ENCODE peak calls at places on chromosomes 5 and 9, in five cellular contexts. One of them, this sample, is unnamed.

GRCh38 chr9:136482046-136482792 is 621 bp downstream of the SEC16A start:
- DNase-seq in foreskin fibroblast: peak
- DNase-seq in EH: peak
- DNase-seq in tibial artery: no peak
- DNase-seq in heart right ventricle: no peak
- DNase-seq in this sample: no peak

GRCh38 chr5:68297656-68298055 is 82.1 kb downstream of the PIK3R1 start:
- DNase-seq in tibial artery: no peak
- DNase-seq in heart right ventricle: no peak
- DNase-seq in foreskin fibroblast: no peak
- DNase-seq in EH: no peak
- DNase-seq in this sample: no peak

GRCh38 chr5:158483202-158483870 is 616.4 kb downstream of the EBF1 start:
- DNase-seq in tibial artery: no peak
- DNase-seq in EH: peak
- DNase-seq in heart right ventricle: no peak
- DNase-seq in foreskin fibroblast: peak
- DNase-seq in this sample: no peak

GRCh38 chr5:76402251-76402879 is 720 bp upstream of the IQGAP2 start:
- DNase-seq in foreskin fibroblast: peak
- DNase-seq in tibial artery: no peak
- DNase-seq in EH: no peak
- DNase-seq in heart right ventricle: peak
- DNase-seq in this sample: peak

GRCh38 chr5:174159327-174160247 is 114.1 kb downstream of the NSG2 start:
- DNase-seq in tibial artery: peak
- DNase-seq in foreskin fibroblast: peak
- DNase-seq in heart right ventricle: no peak
- DNase-seq in EH: peak
- DNase-seq in this sample: no peak

GRCh38 chr9:15444141-15444540 is 21.5 kb downstream of the SNAPC3 start:
- DNase-seq in EH: no peak
- DNase-seq in tibial artery: no peak
- DNase-seq in foreskin fibroblast: no peak
- DNase-seq in heart right ventricle: no peak
- DNase-seq in this sample: no peak

GRCh38 chr9:129596541-129597328 is 24.2 kb downstream of the C9orf50 start:
- DNase-seq in EH: peak
- DNase-seq in foreskin fibroblast: peak
- DNase-seq in tibial artery: peak
- DNase-seq in heart right ventricle: peak
- DNase-seq in this sample: no peak

GRCh38 chr9:98890256-98890655 is 53.5 kb upstream of the COL15A1 start:
- DNase-seq in tibial artery: no peak
- DNase-seq in EH: no peak
- DNase-seq in foreskin fibroblast: no peak
- DNase-seq in heart right ventricle: no peak
- DNase-seq in this sample: no peak

GRCh38 chr5:166111021-166111420 is 2180.4 kb upstream of the WWC1 start:
- DNase-seq in EH: no peak
- DNase-seq in tibial artery: no peak
- DNase-seq in foreskin fibroblast: no peak
- DNase-seq in heart right ventricle: no peak
- DNase-seq in this sample: no peak

GRCh38 chr5:80346055-80346454 is 26.3 kb downstream of the SPZ1 start:
- DNase-seq in tibial artery: no peak
- DNase-seq in foreskin fibroblast: peak
- DNase-seq in heart right ventricle: no peak
- DNase-seq in EH: peak
- DNase-seq in this sample: no peak

GRCh38 chr5:64840958-64841357 is 72.2 kb downstream of the CWC27 start:
- DNase-seq in tibial artery: no peak
- DNase-seq in foreskin fibroblast: no peak
- DNase-seq in EH: no peak
- DNase-seq in heart right ventricle: no peak
- DNase-seq in this sample: no peak

GRCh38 chr9:101536938-101537337 is 3.3 kb downstream of the RNF20 start:
- DNase-seq in heart right ventricle: no peak
- DNase-seq in foreskin fibroblast: peak
- DNase-seq in tibial artery: no peak
- DNase-seq in EH: peak
- DNase-seq in this sample: no peak

GRCh38 chr5:159902444-159903121 is 13.7 kb upstream of the ADRA1B start:
- DNase-seq in tibial artery: no peak
- DNase-seq in EH: no peak
- DNase-seq in foreskin fibroblast: no peak
- DNase-seq in heart right ventricle: no peak
- DNase-seq in this sample: no peak

GRCh38 chr9:17005085-17005484 is 129.8 kb upstream of the CNTLN start:
- DNase-seq in EH: peak
- DNase-seq in tibial artery: peak
- DNase-seq in heart right ventricle: peak
- DNase-seq in foreskin fibroblast: peak
- DNase-seq in this sample: no peak

GRCh38 chr9:131485206-131485605 is 17.5 kb upstream of the POMT1 start:
- DNase-seq in tibial artery: no peak
- DNase-seq in EH: no peak
- DNase-seq in foreskin fibroblast: no peak
- DNase-seq in heart right ventricle: no peak
- DNase-seq in this sample: no peak

GRCh38 chr9:130495067-130495466 is 50.3 kb downstream of the ASS1 start:
- DNase-seq in foreskin fibroblast: no peak
- DNase-seq in heart right ventricle: no peak
- DNase-seq in tibial artery: no peak
- DNase-seq in EH: no peak
- DNase-seq in this sample: no peak

GRCh38 chr9:98099346-98099745 is 19.7 kb downstream of the TRIM14 start:
- DNase-seq in foreskin fibroblast: no peak
- DNase-seq in heart right ventricle: no peak
- DNase-seq in tibial artery: peak
- DNase-seq in EH: no peak
- DNase-seq in this sample: no peak

GRCh38 chr5:36156619-36157018 is 4.7 kb downstream of the SKP2 start:
- DNase-seq in foreskin fibroblast: peak
- DNase-seq in heart right ventricle: no peak
- DNase-seq in tibial artery: no peak
- DNase-seq in EH: peak
- DNase-seq in this sample: no peak

GRCh38 chr9:90180374-90180773 is 462.2 kb downstream of the DIRAS2 start:
- DNase-seq in foreskin fibroblast: no peak
- DNase-seq in heart right ventricle: no peak
- DNase-seq in EH: no peak
- DNase-seq in tibial artery: no peak
- DNase-seq in this sample: no peak

GRCh38 chr9:106738109-106738508 is 124.9 kb upstream of the ZNF462 start:
- DNase-seq in heart right ventricle: no peak
- DNase-seq in EH: no peak
- DNase-seq in tibial artery: no peak
- DNase-seq in foreskin fibroblast: no peak
- DNase-seq in this sample: no peak

GRCh38 chr5:6328173-6328572 is 50.2 kb downstream of the MED10 start:
- DNase-seq in foreskin fibroblast: peak
- DNase-seq in heart right ventricle: peak
- DNase-seq in tibial artery: no peak
- DNase-seq in EH: peak
- DNase-seq in this sample: no peak

GRCh38 chr5:108079754-108080153 is 302.1 kb downstream of the FBXL17 start:
- DNase-seq in EH: peak
- DNase-seq in tibial artery: no peak
- DNase-seq in heart right ventricle: no peak
- DNase-seq in foreskin fibroblast: peak
- DNase-seq in this sample: no peak

GRCh38 chr5:122311400-122311887 is 593 bp upstream of the SNCAIP start:
- DNase-seq in tibial artery: no peak
- DNase-seq in EH: no peak
- DNase-seq in heart right ventricle: peak
- DNase-seq in foreskin fibroblast: peak
- DNase-seq in this sample: no peak

GRCh38 chr5:157944938-157945337 is 86.0 kb upstream of the CLINT1 start:
- DNase-seq in foreskin fibroblast: no peak
- DNase-seq in heart right ventricle: no peak
- DNase-seq in EH: no peak
- DNase-seq in tibial artery: no peak
- DNase-seq in this sample: no peak

This sample was measured in activated CD4-positive, CD25-positive, alpha-beta regulatory T cell treated with anti-CD3 and anti-CD28 coated beads, Interleukin-2, amount 50 U/mL, for 16 hours.